ENCODE peak calls at places on chromosomes 13 and 19, in four cellular contexts. One of them, this sample, is unnamed.
A peak's percentile ranks its signal among the peaks of the same experiment; 100 is the strongest.

GRCh38 chr13:32988588-32989256 is 27.5 kb upstream of the KL start:
- DNase-seq in tibial artery: no peak
- DNase-seq in stomach: no peak
- DNase-seq in fibroblast of lung: no peak
- DNase-seq in this sample: no peak

GRCh38 chr13:109256866-109257760 is 529.3 kb downstream of the IRS2 start:
- DNase-seq in stomach: no peak
- DNase-seq in tibial artery: no peak
- DNase-seq in fibroblast of lung: peak; percentile 94
- DNase-seq in this sample: no peak

GRCh38 chr13:30972888-30973377 is 40.5 kb downstream of the TEX26 start:
- DNase-seq in stomach: no peak
- DNase-seq in fibroblast of lung: peak; percentile 72
- DNase-seq in tibial artery: no peak
- DNase-seq in this sample: no peak

GRCh38 chr13:65660696-65661095 is 1569.4 kb downstream of the PCDH9 start:
- DNase-seq in stomach: no peak
- DNase-seq in fibroblast of lung: peak; percentile 42
- DNase-seq in tibial artery: no peak
- DNase-seq in this sample: no peak

GRCh38 chr13:104163866-104164630 is 1097.8 kb upstream of the SLC10A2 start:
- DNase-seq in stomach: no peak
- DNase-seq in tibial artery: no peak
- DNase-seq in fibroblast of lung: no peak
- DNase-seq in this sample: no peak

GRCh38 chr13:20160346-20161274 is at the start of gene GJA3:
- DNase-seq in fibroblast of lung: peak; percentile 29
- DNase-seq in stomach: no peak
- DNase-seq in tibial artery: no peak
- DNase-seq in this sample: no peak

GRCh38 chr13:40539954-40540706 is 126.3 kb downstream of the FOXO1 start:
- DNase-seq in stomach: no peak
- DNase-seq in fibroblast of lung: peak; percentile 82
- DNase-seq in tibial artery: no peak
- DNase-seq in this sample: no peak

GRCh38 chr13:51175639-51176038 is 46.6 kb upstream of the FAM124A start:
- DNase-seq in fibroblast of lung: no peak
- DNase-seq in tibial artery: no peak
- DNase-seq in stomach: no peak
- DNase-seq in this sample: no peak

GRCh38 chr13:98570929-98571372 is 6.0 kb downstream of the STK24 start:
- DNase-seq in fibroblast of lung: no peak
- DNase-seq in tibial artery: no peak
- DNase-seq in stomach: peak; percentile 43
- DNase-seq in this sample: no peak

GRCh38 chr13:112445411-112446271 is 69.5 kb downstream of the SPACA7 start:
- DNase-seq in fibroblast of lung: no peak
- DNase-seq in stomach: peak; percentile 22
- DNase-seq in tibial artery: peak; percentile 15
- DNase-seq in this sample: peak; percentile 50

GRCh38 chr13:37495046-37495445 is 103.5 kb downstream of the POSTN start:
- DNase-seq in stomach: no peak
- DNase-seq in tibial artery: no peak
- DNase-seq in fibroblast of lung: no peak
- DNase-seq in this sample: no peak

GRCh38 chr13:37491661-37492060 is 106.9 kb downstream of the POSTN start:
- DNase-seq in stomach: no peak
- DNase-seq in fibroblast of lung: no peak
- DNase-seq in tibial artery: no peak
- DNase-seq in this sample: no peak

GRCh38 chr13:37490176-37490575 is 108.4 kb downstream of the POSTN start:
- DNase-seq in fibroblast of lung: no peak
- DNase-seq in tibial artery: no peak
- DNase-seq in stomach: no peak
- DNase-seq in this sample: no peak

GRCh38 chr13:37492741-37493514 is 105.6 kb downstream of the POSTN start:
- DNase-seq in fibroblast of lung: peak; percentile 40
- DNase-seq in tibial artery: no peak
- DNase-seq in stomach: no peak
- DNase-seq in this sample: no peak

GRCh38 chr13:37492061-37492460 is 106.5 kb downstream of the POSTN start:
- DNase-seq in tibial artery: no peak
- DNase-seq in stomach: no peak
- DNase-seq in fibroblast of lung: no peak
- DNase-seq in this sample: no peak
- H3K27ac ChIP-seq in tibial artery: no peak overlapping the region
- H3K27ac ChIP-seq in stomach: no peak overlapping the region
- H3K27ac ChIP-seq in fibroblast of lung: no peak overlapping the region
- H3K27ac ChIP-seq in this sample: no peak overlapping the region

GRCh38 chr19:11674067-11674492 is 64.7 kb downstream of the ZNF823 start:
- DNase-seq in stomach: no peak
- DNase-seq in tibial artery: no peak
- DNase-seq in fibroblast of lung: no peak
- DNase-seq in this sample: no peak
- H3K4me3 ChIP-seq in stomach: peak overlapping the region; percentile 51
- H3K4me3 ChIP-seq in tibial artery: peak overlapping the region; percentile 41
- H3K4me3 ChIP-seq in fibroblast of lung: peak overlapping the region; percentile 46
- H3K4me3 ChIP-seq in this sample: peak overlapping the region; percentile 45

GRCh38 chr19:4063369-4064072 is 3.2 kb downstream of the ZBTB7A start:
- DNase-seq in tibial artery: no peak
- DNase-seq in stomach: no peak
- DNase-seq in fibroblast of lung: no peak
- DNase-seq in this sample: peak; percentile 60
- TF ChIP-seq CTCF in tibial artery: no peak
- TF ChIP-seq CTCF in stomach: no peak
- TF ChIP-seq CTCF in fibroblast of lung: no peak
- TF ChIP-seq CTCF in this sample: no peak

GRCh38 chr13:29582171-29582570 is 13.3 kb downstream of the SLC7A1 start:
- DNase-seq in stomach: no peak
- DNase-seq in tibial artery: no peak
- DNase-seq in fibroblast of lung: no peak
- DNase-seq in this sample: no peak

GRCh38 chr13:29587645-29588044 is 7.8 kb downstream of the SLC7A1 start:
- DNase-seq in stomach: no peak
- DNase-seq in tibial artery: no peak
- DNase-seq in fibroblast of lung: no peak
- DNase-seq in this sample: no peak

GRCh38 chr13:29581666-29582065 is 13.8 kb downstream of the SLC7A1 start:
- DNase-seq in stomach: no peak
- DNase-seq in fibroblast of lung: no peak
- DNase-seq in tibial artery: no peak
- DNase-seq in this sample: no peak

GRCh38 chr13:29579094-29579493 is 16.4 kb downstream of the SLC7A1 start:
- DNase-seq in stomach: no peak
- DNase-seq in tibial artery: no peak
- DNase-seq in fibroblast of lung: no peak
- DNase-seq in this sample: no peak

GRCh38 chr13:29583073-29583785 is 12.3 kb downstream of the SLC7A1 start:
- DNase-seq in fibroblast of lung: no peak
- DNase-seq in stomach: no peak
- DNase-seq in tibial artery: no peak
- DNase-seq in this sample: no peak
- H3K27ac ChIP-seq in fibroblast of lung: no peak overlapping the region
- H3K27ac ChIP-seq in stomach: no peak overlapping the region
- H3K27ac ChIP-seq in tibial artery: no peak overlapping the region
- H3K27ac ChIP-seq in this sample: no peak overlapping the region

DNA sequence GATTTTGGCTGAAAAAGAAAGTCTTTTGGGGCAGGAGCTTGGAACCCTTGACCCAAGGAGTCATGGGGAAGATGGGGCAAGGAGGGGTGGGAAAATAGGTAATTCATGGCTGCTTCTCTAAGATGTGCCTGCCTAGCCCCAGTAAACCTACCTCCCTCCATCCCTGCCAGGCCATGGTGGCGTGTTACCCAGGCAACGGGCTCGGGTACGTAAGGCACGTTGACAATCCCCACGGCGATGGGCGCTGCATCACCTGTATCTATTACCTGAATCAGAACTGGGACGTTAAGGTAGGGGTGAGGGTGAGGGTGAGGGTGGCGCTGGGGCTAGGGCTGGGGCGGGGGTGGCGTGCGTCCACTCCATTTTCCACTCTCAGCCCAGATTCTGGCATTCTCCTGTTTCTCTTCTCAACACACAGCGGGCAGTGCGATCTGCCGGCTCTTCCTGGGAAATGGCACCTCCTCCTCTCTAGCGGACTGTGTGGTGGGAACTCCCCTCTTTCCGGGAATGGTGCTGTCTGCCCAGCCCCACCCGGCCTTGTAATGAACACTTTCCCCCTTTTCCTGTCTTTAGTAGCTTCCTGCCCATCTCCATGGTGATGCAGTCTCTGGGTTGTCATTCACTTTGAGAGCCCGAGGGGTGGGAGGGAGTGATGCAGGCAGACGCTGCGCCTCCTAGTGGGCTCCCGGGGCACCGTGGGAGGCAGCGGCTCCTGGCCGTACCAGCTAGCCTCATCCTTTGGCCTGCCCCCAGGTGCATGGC is 7.6 kb downstream of the EGLN2 start:
- DNase-seq in fibroblast of lung: peak; percentile 97
- DNase-seq in stomach: peak; percentile 62
- DNase-seq in tibial artery: peak; percentile 91
- DNase-seq in this sample: peak; percentile 53
- H3K4me3 ChIP-seq in fibroblast of lung: peak overlapping the region; percentile 16
- H3K4me3 ChIP-seq in stomach: peak overlapping the region; percentile 33
- H3K4me3 ChIP-seq in tibial artery: no peak overlapping the region
- H3K4me3 ChIP-seq in this sample: no peak overlapping the region

DNA sequence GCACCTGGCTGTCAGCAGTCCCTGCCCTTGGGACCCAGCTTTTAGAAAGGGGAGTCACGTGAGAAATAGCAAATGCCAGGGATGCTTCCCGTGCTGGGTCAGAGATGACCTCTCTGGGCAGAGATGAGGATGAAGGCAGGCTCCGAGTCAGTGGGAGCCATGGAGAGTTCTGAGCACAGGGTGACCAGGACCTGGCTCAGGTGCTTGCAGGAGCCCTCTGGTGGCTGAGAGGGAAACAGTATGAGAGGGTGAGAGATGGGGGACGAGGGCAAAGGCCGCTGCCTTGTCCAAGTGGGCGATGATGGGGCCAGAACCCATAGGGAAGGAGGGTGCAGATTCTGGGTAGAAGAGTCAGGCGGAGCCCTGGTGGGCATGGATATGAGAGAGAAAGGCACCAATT is 15.8 kb downstream of the TMED1 start:
- DNase-seq in stomach: no peak
- DNase-seq in tibial artery: no peak
- DNase-seq in fibroblast of lung: no peak
- DNase-seq in this sample: no peak
- TF ChIP-seq CTCF in stomach: no peak
- TF ChIP-seq CTCF in tibial artery: no peak
- TF ChIP-seq CTCF in fibroblast of lung: no peak
- TF ChIP-seq CTCF in this sample: no peak

GRCh38 chr19:48696353-48697010 is 711 bp downstream of the FUT2 start:
- DNase-seq in fibroblast of lung: no peak
- DNase-seq in tibial artery: no peak
- DNase-seq in stomach: peak; percentile 47
- DNase-seq in this sample: peak; percentile 74
- H3K27ac ChIP-seq in fibroblast of lung: no peak overlapping the region
- H3K27ac ChIP-seq in tibial artery: no peak overlapping the region
- H3K27ac ChIP-seq in stomach: peak overlapping the region; percentile 91
- H3K27ac ChIP-seq in this sample: peak overlapping the region; percentile 73

GRCh38 chr19:49387936-49388372 is at the start of gene KASH5:
- DNase-seq in stomach: peak; percentile 83
- DNase-seq in fibroblast of lung: peak; percentile 52
- DNase-seq in tibial artery: peak; percentile 49
- DNase-seq in this sample: peak; percentile 92
- H3K4me3 ChIP-seq in stomach: peak within 1 kb of the TSS; percentile 11
- H3K4me3 ChIP-seq in fibroblast of lung: no peak within 1 kb of the TSS
- H3K4me3 ChIP-seq in tibial artery: peak within 1 kb of the TSS; percentile 22
- H3K4me3 ChIP-seq in this sample: peak within 1 kb of the TSS; percentile 22

GRCh38 chr19:13839193-13839937 is 37.6 kb upstream of the NANOS3 start:
- DNase-seq in tibial artery: peak; percentile 93
- DNase-seq in fibroblast of lung: peak; percentile 72
- DNase-seq in stomach: peak; percentile 89
- DNase-seq in this sample: peak; percentile 64
- TF ChIP-seq CTCF in tibial artery: no peak
- TF ChIP-seq CTCF in fibroblast of lung: no peak
- TF ChIP-seq CTCF in stomach: no peak
- TF ChIP-seq CTCF in this sample: no peak

DNA sequence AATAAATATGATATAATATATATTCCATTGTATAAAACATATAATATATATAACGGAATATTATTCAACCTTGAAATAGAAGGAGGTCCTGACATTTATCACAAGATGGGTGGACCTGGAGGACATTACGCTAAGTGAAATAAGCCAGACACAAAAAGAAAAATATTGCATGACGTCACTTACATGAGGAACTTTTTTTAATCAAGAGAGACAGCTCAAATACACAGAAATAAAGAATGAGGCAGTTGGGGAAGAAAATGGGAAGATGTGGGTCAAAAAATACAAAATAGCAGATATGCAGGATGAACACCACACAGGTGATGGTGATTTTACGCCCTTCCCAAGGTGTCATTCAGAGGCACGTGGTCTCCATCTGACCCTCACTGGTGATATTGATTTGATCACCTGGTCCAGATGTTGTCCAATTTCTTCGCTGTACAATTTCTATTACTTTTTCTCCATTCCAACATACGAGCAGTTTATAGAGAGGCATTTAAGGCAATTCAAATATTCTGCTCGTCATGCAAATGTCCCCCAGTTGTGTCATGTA is 513 bp upstream of the ZNF317 start:
- DNase-seq in tibial artery: no peak
- DNase-seq in fibroblast of lung: peak; percentile 1
- DNase-seq in stomach: no peak
- DNase-seq in this sample: no peak
- H3K27ac ChIP-seq in tibial artery: peak overlapping the region; percentile 88
- H3K27ac ChIP-seq in fibroblast of lung: peak overlapping the region; percentile 95
- H3K27ac ChIP-seq in stomach: peak overlapping the region; percentile 78
- H3K27ac ChIP-seq in this sample: peak overlapping the region; percentile 78